ENCODE peak calls at places on chromosomes 11 and 22, in six cellular contexts. One of them, this sample, is unnamed.

GRCh38 chr11:131739243-131739882 is 368.9 kb downstream of the NTM start:
- DNase-seq in heart right ventricle: no peak
- DNase-seq in iPS-NIHi11: no peak
- DNase-seq in left ventricle myocardium inferior: no peak
- DNase-seq in HT1080: no peak
- DNase-seq in C1 segment of cervical spinal cord: peak
- DNase-seq in this sample: no peak

GRCh38 chr22:29722587-29722986 is 2.8 kb downstream of the CABP7 start:
- DNase-seq in heart right ventricle: no peak
- DNase-seq in iPS-NIHi11: no peak
- DNase-seq in left ventricle myocardium inferior: no peak
- DNase-seq in HT1080: no peak
- DNase-seq in C1 segment of cervical spinal cord: no peak
- DNase-seq in this sample: no peak

GRCh38 chr11:90798769-90799168 is 575.9 kb upstream of the CHORDC1 start:
- DNase-seq in heart right ventricle: no peak
- DNase-seq in iPS-NIHi11: no peak
- DNase-seq in left ventricle myocardium inferior: no peak
- DNase-seq in HT1080: no peak
- DNase-seq in C1 segment of cervical spinal cord: no peak
- DNase-seq in this sample: no peak

GRCh38 chr11:45182902-45183301 is 36.5 kb downstream of the PRDM11 start:
- DNase-seq in heart right ventricle: no peak
- DNase-seq in iPS-NIHi11: peak
- DNase-seq in left ventricle myocardium inferior: no peak
- DNase-seq in HT1080: peak
- DNase-seq in C1 segment of cervical spinal cord: no peak
- DNase-seq in this sample: peak

GRCh38 chr11:15327786-15328231 is 213.1 kb downstream of the INSC start:
- DNase-seq in heart right ventricle: peak
- DNase-seq in iPS-NIHi11: peak
- DNase-seq in left ventricle myocardium inferior: peak
- DNase-seq in HT1080: peak
- DNase-seq in C1 segment of cervical spinal cord: peak
- DNase-seq in this sample: peak

GRCh38 chr11:14114786-14115185 is 152.3 kb downstream of the SPON1 start:
- DNase-seq in heart right ventricle: no peak
- DNase-seq in iPS-NIHi11: no peak
- DNase-seq in left ventricle myocardium inferior: no peak
- DNase-seq in HT1080: no peak
- DNase-seq in C1 segment of cervical spinal cord: no peak
- DNase-seq in this sample: no peak

GRCh38 chr11:119222308-119222707 is 16.2 kb downstream of the CBL start:
- DNase-seq in heart right ventricle: no peak
- DNase-seq in iPS-NIHi11: no peak
- DNase-seq in left ventricle myocardium inferior: no peak
- DNase-seq in HT1080: no peak
- DNase-seq in C1 segment of cervical spinal cord: no peak
- DNase-seq in this sample: no peak

GRCh38 chr22:43891360-43892182 is at the start of gene PNPLA5:
- DNase-seq in heart right ventricle: no peak
- DNase-seq in iPS-NIHi11: peak
- DNase-seq in left ventricle myocardium inferior: no peak
- DNase-seq in HT1080: no peak
- DNase-seq in C1 segment of cervical spinal cord: no peak
- DNase-seq in this sample: no peak

GRCh38 chr11:104159356-104159755 is 4.6 kb downstream of the PDGFD start:
- DNase-seq in heart right ventricle: no peak
- DNase-seq in iPS-NIHi11: no peak
- DNase-seq in left ventricle myocardium inferior: no peak
- DNase-seq in HT1080: no peak
- DNase-seq in C1 segment of cervical spinal cord: no peak
- DNase-seq in this sample: no peak

GRCh38 chr11:46574656-46575055 is 19.2 kb downstream of the AMBRA1 start:
- DNase-seq in heart right ventricle: no peak
- DNase-seq in iPS-NIHi11: no peak
- DNase-seq in left ventricle myocardium inferior: no peak
- DNase-seq in HT1080: no peak
- DNase-seq in C1 segment of cervical spinal cord: no peak
- DNase-seq in this sample: no peak

GRCh38 chr11:34916014-34916809 is at the start of the genes APIP and PDHX:
- DNase-seq in heart right ventricle: peak
- DNase-seq in iPS-NIHi11: peak
- DNase-seq in left ventricle myocardium inferior: peak
- DNase-seq in HT1080: peak
- DNase-seq in C1 segment of cervical spinal cord: peak
- DNase-seq in this sample: peak

GRCh38 chr11:128716661-128717210 is 22.9 kb downstream of the FLI1 start:
- DNase-seq in heart right ventricle: no peak
- DNase-seq in iPS-NIHi11: no peak
- DNase-seq in left ventricle myocardium inferior: no peak
- DNase-seq in HT1080: peak
- DNase-seq in C1 segment of cervical spinal cord: no peak
- DNase-seq in this sample: peak

GRCh38 chr11:2088284-2088683 is 50.9 kb downstream of the IGF2 start:
- DNase-seq in heart right ventricle: no peak
- DNase-seq in iPS-NIHi11: no peak
- DNase-seq in left ventricle myocardium inferior: no peak
- DNase-seq in HT1080: no peak
- DNase-seq in C1 segment of cervical spinal cord: no peak
- DNase-seq in this sample: no peak

GRCh38 chr11:75499423-75500305 is 26.1 kb downstream of the GDPD5 start:
- DNase-seq in heart right ventricle: no peak
- DNase-seq in iPS-NIHi11: no peak
- DNase-seq in left ventricle myocardium inferior: peak
- DNase-seq in HT1080: peak
- DNase-seq in C1 segment of cervical spinal cord: no peak
- DNase-seq in this sample: no peak

GRCh38 chr22:30635273-30636225 is at the start of gene SLC35E4:
- DNase-seq in heart right ventricle: peak
- DNase-seq in iPS-NIHi11: peak
- DNase-seq in left ventricle myocardium inferior: peak
- DNase-seq in HT1080: peak
- DNase-seq in C1 segment of cervical spinal cord: peak
- DNase-seq in this sample: peak

This sample was measured in activated CD4-positive, alpha-beta T cell treated with anti-CD3 and anti-CD28 coated beads, Interleukin-2, amount 10 ng/mL, durations not matched to agents 7 days and 5 days.